ENCODE peak calls at places on chromosomes 16 and 17, in four cellular contexts. P is osteocyte; F is activated CD4-positive, CD25-positive, alpha-beta regulatory T cell; C is H9. N is an unnamed sample.

GRCh38 chr16:75928295-75928694 is 202.0 kb upstream of the CPHXL start:
- DNase-seq in F (no peak), C (no peak), P (no peak), N (no peak)

GRCh38 chr16:76535-77272 is 1.3 kb upstream of the MPG start:
- DNase-seq in F (no peak), C (no peak), P (no peak), N (peak)

GRCh38 chr16:61128545-61129323 is 907.5 kb downstream of the CDH8 start:
- DNase-seq in C (peak), P (no peak), F (no peak), N (no peak)

GRCh38 chr17:73007447-73007846 is 85.0 kb downstream of the SLC39A11 start:
- DNase-seq in C (no peak), P (no peak), F (no peak), N (no peak)

GRCh38 chr17:50474523-50474922 is 4.1 kb upstream of the RSAD1 start:
- DNase-seq in P (no peak), F (no peak), C (no peak), N (no peak)

GRCh38 chr16:46972971-46973456 is 460 bp downstream of the DNAJA2 start:
- DNase-seq in P (peak), F (peak), C (peak), N (peak)

GRCh38 chr17:46984341-46984740 is 5.3 kb upstream of the RPRML start:
- DNase-seq in P (no peak), F (no peak), C (no peak), N (no peak)

GRCh38 chr17:6269474-6269873 is 165.4 kb downstream of the AIPL1 start:
- DNase-seq in P (no peak), F (no peak), C (peak), N (peak)

GRCh38 chr16:58670946-58671583 is 13.5 kb downstream of the SLC38A7 start:
- DNase-seq in F (no peak), P (no peak), C (no peak), N (no peak)

GRCh38 chr17:17778308-17779014 is 58.3 kb downstream of the SREBF1 start:
- DNase-seq in P (no peak), F (no peak), C (no peak), N (no peak)

GRCh38 chr17:17580662-17581470 is 10.6 kb downstream of the PEMT start:
- DNase-seq in P (no peak), F (no peak), C (no peak), N (no peak)

GRCh38 chr17:45230787-45231480 is 9.2 kb downstream of the FMNL1 start:
- DNase-seq in C (peak), F (no peak), P (no peak), N (no peak)

GRCh38 chr17:6043405-6043804 is 26.8 kb upstream of the WSCD1 start:
- DNase-seq in P (no peak), C (no peak), F (no peak), N (no peak)

GRCh38 chr17:73772107-73772705 is 128.0 kb upstream of the SDK2 start:
- DNase-seq in F (no peak), P (no peak), C (no peak), N (no peak)

GRCh38 chr17:63601439-63602371 is 1.0 kb downstream of the TACO1 start:
- DNase-seq in P (no peak), F (no peak), C (no peak), N (peak)

GRCh38 chr17:7626307-7626706 is 1.3 kb downstream of the SAT2 start:
- DNase-seq in F (no peak), P (no peak), C (no peak), N (no peak)

GRCh38 chr16:49484454-49484853 is 110.8 kb downstream of the C16orf78 start:
- DNase-seq in F (no peak), P (no peak), C (peak), N (peak)

GRCh38 chr17:9346296-9346926 is 229.2 kb downstream of the STX8 start:
- DNase-seq in P (no peak), C (no peak), F (no peak), N (no peak)

GRCh38 chr17:81037783-81038733 is 3.1 kb downstream of the BAIAP2 start:
- DNase-seq in C (peak), F (no peak), P (no peak), N (peak)

GRCh38 chr17:66400698-66401097 is 98.3 kb downstream of the PRKCA start:
- DNase-seq in C (no peak), P (no peak), F (no peak), N (no peak)

GRCh38 chr17:44448412-44448811 is 54.8 kb downstream of the GPATCH8 start:
- DNase-seq in P (no peak), F (no peak), C (no peak), N (no peak)

GRCh38 chr17:39769974-39770587 is 32.3 kb downstream of the GRB7 start:
- DNase-seq in F (peak), C (no peak), P (no peak), N (no peak)

GRCh38 chr17:48722924-48723554 is at the start of gene PRAC2:
- DNase-seq in F (no peak), P (no peak), C (peak), N (peak)

GRCh38 chr17:78960945-78961344 is 18.8 kb downstream of the LGALS3BP start:
- DNase-seq in F (no peak), C (no peak), P (no peak), N (no peak)

GRCh38 chr17:34384822-34385605 is 22.0 kb upstream of the CCL1 start:
- DNase-seq in P (peak), F (no peak), C (peak), N (no peak)

GRCh38 chr17:41211845-41212466 is 14.5 kb upstream of the KRTAP9-2 start:
- DNase-seq in P (no peak), C (no peak), F (no peak), N (no peak)

GRCh38 chr16:17367034-17367433 is 103.7 kb downstream of the XYLT1 start:
- DNase-seq in C (no peak), P (no peak), F (no peak), N (no peak)

GRCh38 chr17:64309710-64310109 is 46.6 kb upstream of the TEX2 start:
- DNase-seq in F (no peak), P (no peak), C (no peak), N (no peak)

GRCh38 chr17:60223456-60223855 is 73.7 kb downstream of the CA4 start:
- DNase-seq in P (no peak), F (no peak), C (no peak), N (no peak)

GRCh38 chr16:1920727-1921155 is 2.5 kb upstream of the HS3ST6 start:
- DNase-seq in F (no peak), P (no peak), C (peak), N (peak)

GRCh38 chr17:66445229-66445628 is 142.8 kb downstream of the PRKCA start:
- DNase-seq in F (no peak), C (no peak), P (no peak), N (no peak)

GRCh38 chr17:53979991-53980390 is 157.3 kb downstream of the KIF2B start:
- DNase-seq in C (no peak), P (no peak), F (no peak), N (peak)

N was measured in mesendoderm.